ENCODE peak calls at places on chromosomes 1 and 21, in nine cellular contexts. J is SJSA1, W is endodermal cell, E is OCI-LY7, Q is ovary, L is tibial artery, C is small intestine, B is Karpas-422, P is suprapubic skin. Z is an unnamed sample. For H3K4me1, the result is how much of the 10 kb centered on the place peaks cover.

GRCh38 chr1:115288799-115289198 is 49.2 kb downstream of the NGF start:
- DNase-seq in J (no peak), W (no peak), E (no peak), Q (no peak), L (no peak), C (no peak), B (no peak), P (no peak), Z (no peak)

GRCh38 chr21:42784276-42784675 is 95.1 kb downstream of the WDR4 start:
- DNase-seq in J (no peak), W (no peak), E (no peak), Q (no peak), L (peak), C (no peak), B (no peak), P (no peak), Z (no peak)

GRCh38 chr1:107529511-107530149 is 388.8 kb downstream of the NTNG1 start:
- DNase-seq in J (no peak), W (peak), E (peak), Q (no peak), L (no peak), C (peak), B (peak), P (no peak), Z (peak)

GRCh38 chr1:157199421-157199755 is 61.2 kb upstream of the ETV3 start:
- DNase-seq in J (peak), W (peak), E (no peak), Q (no peak), L (no peak), C (no peak), B (no peak), P (no peak), Z (no peak)

GRCh38 chr1:6162773-6163172 is 17.3 kb downstream of the CHD5 start:
- DNase-seq in J (no peak), W (peak), E (no peak), Q (no peak), L (no peak), C (no peak), B (no peak), P (no peak), Z (no peak)

GRCh38 chr1:105072850-105073249 is 1323.2 kb downstream of the AMY1C start:
- DNase-seq in J (no peak), W (peak), E (no peak), Q (no peak), L (no peak), C (no peak), B (no peak), P (no peak), Z (no peak)

GRCh38 chr1:200253774-200254495 is 155.9 kb downstream of the ZNF281 start:
- DNase-seq in J (no peak), W (no peak), E (peak), Q (no peak), L (no peak), C (no peak), B (peak), P (no peak), Z (no peak)

GRCh38 chr1:10806966-10807365 is 10.5 kb upstream of the CASZ1 start:
- DNase-seq in J (no peak), W (no peak), E (no peak), Q (no peak), L (no peak), C (no peak), B (no peak), P (no peak), Z (no peak)

GRCh38 chr1:214957330-214958137 is 125.0 kb upstream of the KCNK2 start:
- DNase-seq in J (no peak), W (no peak), E (no peak), Q (no peak), L (no peak), C (no peak), B (no peak), P (no peak), Z (no peak)

GRCh38 chr1:9659328-9659727 is 7.8 kb downstream of the PIK3CD start:
- DNase-seq in J (no peak), W (no peak), E (no peak), Q (no peak), L (no peak), C (no peak), B (no peak), P (no peak), Z (no peak)

GRCh38 chr1:35319988-35320713 is 51.6 kb downstream of the ZMYM4 start:
- DNase-seq in J (no peak), W (no peak), E (no peak), Q (no peak), L (no peak), C (no peak), B (no peak), P (no peak), Z (no peak)

GRCh38 chr1:47507140-47507539 is 69.3 kb downstream of the FOXD2 start:
- DNase-seq in J (no peak), W (peak), E (no peak), Q (no peak), L (no peak), C (no peak), B (peak), P (no peak), Z (no peak)

GRCh38 chr21:27564684-27565280 is 597.9 kb upstream of the ADAMTS5 start:
- DNase-seq in J (peak), W (peak), E (peak), Q (peak), L (peak), C (peak), B (peak), P (no peak), Z (peak)

GRCh38 chr1:245197911-245198379 is 43.2 kb downstream of the KIF26B start:
- DNase-seq in J (no peak), W (no peak), E (no peak), Q (no peak), L (no peak), C (no peak), B (no peak), P (no peak), Z (no peak)

GRCh38 chr1:91651671-91652071 is 151.0 kb downstream of the CDC7 start:
- DNase-seq in J (no peak), W (peak), E (no peak), Q (peak), L (peak), C (no peak), B (no peak), P (no peak), Z (peak)

GRCh38 chr1:30313584-30313983 is 409.8 kb downstream of the MATN1 start:
- DNase-seq in J (peak), W (no peak), E (no peak), Q (no peak), L (no peak), C (no peak), B (no peak), P (peak), Z (peak)

GRCh38 chr1:172449585-172450523 is 6.0 kb upstream of the PIGC start:
- DNase-seq in J (peak), W (peak), E (peak), Q (peak), L (peak), C (peak), B (peak), P (no peak), Z (peak)

GRCh38 chr21:34519694-34520093 is 7.7 kb upstream of the KCNE1 start:
- DNase-seq in J (no peak), W (no peak), E (no peak), Q (no peak), L (no peak), C (no peak), B (no peak), P (no peak), Z (no peak)

GRCh38 chr21:34519013-34519412 is 7.0 kb upstream of the KCNE1 start:
- DNase-seq in J (no peak), W (no peak), E (no peak), Q (no peak), L (no peak), C (no peak), B (no peak), P (no peak), Z (no peak)

GRCh38 chr21:34522284-34522683 is 10.3 kb upstream of the KCNE1 start:
- DNase-seq in J (no peak), W (no peak), E (no peak), Q (no peak), L (no peak), C (peak), B (no peak), P (no peak), Z (no peak)

GRCh38 chr21:34521561-34521960 is 9.6 kb upstream of the KCNE1 start:
- DNase-seq in J (no peak), W (no peak), E (no peak), Q (no peak), L (no peak), C (peak), B (no peak), P (no peak), Z (no peak)

GRCh38 chr21:34520769-34521508 is 8.9 kb upstream of the KCNE1 start:
- DNase-seq in J (no peak), W (no peak), E (no peak), Q (no peak), L (no peak), C (no peak), B (no peak), P (no peak), Z (no peak)
- H3K4me1 ChIP-seq in J (under half), W (under half), E (under half), Q (under half), L (under half), C (under half), B (under half), P (under half), Z (under half)

DNA sequence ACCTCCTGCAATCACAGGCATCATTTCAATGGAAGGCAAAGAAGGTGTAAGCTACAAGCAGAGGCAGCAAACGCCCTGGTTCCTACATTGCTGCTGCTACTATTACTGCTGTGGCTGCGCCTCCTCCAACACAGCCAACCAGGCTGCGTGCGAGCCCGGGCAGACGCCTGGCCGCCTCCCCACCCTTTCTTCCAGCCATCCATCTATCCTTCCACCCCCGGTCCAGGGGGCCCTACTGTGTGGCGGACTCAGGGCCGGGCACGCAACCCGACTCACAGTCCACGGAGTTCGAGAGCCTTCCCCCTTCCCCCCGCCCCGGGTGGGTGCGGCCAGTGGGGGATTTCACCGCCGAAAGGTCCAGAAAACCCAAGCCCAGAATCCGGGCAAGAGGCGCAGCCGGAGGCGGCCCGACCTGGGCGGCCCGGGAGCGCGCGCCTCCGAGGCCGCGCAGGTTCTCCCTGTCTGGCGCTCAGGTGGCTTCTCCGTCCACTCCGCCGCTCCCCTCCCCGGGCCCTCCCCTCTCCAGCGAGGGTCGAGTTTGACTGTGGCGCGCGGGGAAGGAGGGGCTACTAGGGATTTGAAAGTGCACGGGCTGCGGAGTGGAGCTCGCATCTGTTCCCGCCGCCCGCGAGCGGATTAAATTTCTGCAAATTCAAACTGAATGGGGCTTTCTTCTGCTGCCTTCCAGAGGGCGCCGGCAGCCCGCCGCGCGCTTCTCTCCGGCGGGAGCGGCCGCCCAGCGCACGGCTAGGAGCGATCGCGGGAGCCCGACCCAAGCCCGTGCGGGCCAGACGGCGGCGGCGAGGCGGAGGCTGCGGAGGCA is at the start of gene HUNK:
- DNase-seq in J (peak), W (peak), E (peak), Q (peak), L (no peak), C (peak), B (no peak), P (no peak), Z (peak)
- H3K27ac ChIP-seq in J (peak), W (peak), E (no peak), Q (peak), L (no peak), C (peak), B (no peak), P (peak), Z (peak)

GRCh38 chr1:110878993-110879392 is 6.0 kb downstream of the CD53 start:
- DNase-seq in J (no peak), W (no peak), E (no peak), Q (no peak), L (no peak), C (no peak), B (no peak), P (no peak), Z (no peak)

GRCh38 chr1:110877776-110878175 is 4.8 kb downstream of the CD53 start:
- DNase-seq in J (no peak), W (no peak), E (no peak), Q (no peak), L (no peak), C (no peak), B (no peak), P (no peak), Z (no peak)

GRCh38 chr1:110875216-110875731 is 2.3 kb downstream of the CD53 start:
- DNase-seq in J (no peak), W (no peak), E (peak), Q (no peak), L (no peak), C (peak), B (peak), P (no peak), Z (no peak)

GRCh38 chr1:110877364-110877763 is 4.4 kb downstream of the CD53 start:
- DNase-seq in J (no peak), W (no peak), E (no peak), Q (no peak), L (no peak), C (no peak), B (no peak), P (no peak), Z (no peak)

GRCh38 chr1:110876748-110877341 is 3.9 kb downstream of the CD53 start:
- DNase-seq in J (no peak), W (no peak), E (no peak), Q (no peak), L (no peak), C (no peak), B (no peak), P (no peak), Z (no peak)
- H3K4me1 ChIP-seq in J (under half), W (under half), E (half or more), Q (under half), L (under half), C (under half), B (half or more), P (under half), Z (under half)

GRCh38 chr1:202685671-202686070 is 24.6 kb downstream of the SYT2 start:
- DNase-seq in J (no peak), W (no peak), E (no peak), Q (no peak), L (no peak), C (no peak), B (no peak), P (no peak), Z (no peak)

GRCh38 chr1:202684716-202685115 is 25.5 kb downstream of the SYT2 start:
- DNase-seq in J (no peak), W (no peak), E (no peak), Q (no peak), L (no peak), C (no peak), B (no peak), P (no peak), Z (no peak)

GRCh38 chr1:202680586-202681352 is 29.5 kb downstream of the SYT2 start:
- DNase-seq in J (no peak), W (peak), E (no peak), Q (no peak), L (no peak), C (no peak), B (no peak), P (no peak), Z (no peak)

GRCh38 chr1:202682477-202682876 is 27.8 kb downstream of the SYT2 start:
- DNase-seq in J (no peak), W (no peak), E (no peak), Q (no peak), L (no peak), C (no peak), B (no peak), P (no peak), Z (no peak)

GRCh38 chr1:202683029-202683428 is 27.2 kb downstream of the SYT2 start:
- DNase-seq in J (no peak), W (no peak), E (no peak), Q (no peak), L (no peak), C (no peak), B (no peak), P (no peak), Z (no peak)
- H3K27ac ChIP-seq in J (no peak), W (no peak), E (no peak), Q (no peak), L (no peak), C (no peak), B (no peak), P (no peak), Z (no peak)

DNA sequence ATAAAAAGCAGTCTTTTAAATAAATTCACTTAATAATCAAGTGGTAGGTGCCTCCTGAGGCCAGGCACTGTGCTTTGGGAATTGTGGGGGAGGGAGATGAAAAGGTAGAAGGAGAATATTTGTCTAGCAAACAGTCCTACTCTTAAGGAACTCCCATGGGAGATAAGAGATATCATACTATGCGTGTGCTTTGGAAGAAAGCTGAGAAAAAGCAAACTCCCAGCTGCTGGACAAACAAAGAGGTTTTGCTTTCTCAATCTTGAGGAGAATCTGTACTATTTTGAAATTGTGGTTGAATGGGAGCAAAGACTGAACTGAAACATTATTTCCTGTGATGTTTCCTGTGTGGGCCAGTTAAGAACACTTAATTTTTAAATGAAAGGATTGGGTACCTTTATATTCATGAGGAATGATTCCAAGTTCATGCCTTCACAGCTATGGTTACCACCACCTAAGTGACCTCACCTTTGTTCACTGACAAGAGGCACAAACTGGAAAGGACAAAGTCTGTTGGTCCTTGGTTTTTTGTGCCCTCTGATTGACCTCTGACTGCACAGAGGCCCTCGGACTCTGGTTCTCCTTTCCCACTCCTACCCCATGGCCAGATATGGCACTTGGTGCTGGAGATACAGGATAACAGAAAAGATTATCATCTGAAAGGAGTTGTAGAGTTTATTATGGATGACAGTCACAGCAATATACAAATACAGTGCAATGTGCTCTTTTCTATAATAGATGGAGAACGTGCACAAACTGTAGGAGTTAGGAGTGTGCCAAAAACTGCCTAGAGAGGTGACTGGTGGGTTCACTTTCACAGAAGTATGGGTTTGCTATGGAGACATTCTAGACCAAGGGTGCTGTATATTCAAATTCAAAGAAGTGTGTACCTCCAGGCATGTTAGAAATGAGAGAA is 1.6 kb downstream of the CD53 start:
- DNase-seq in J (no peak), W (no peak), E (peak), Q (no peak), L (no peak), C (peak), B (no peak), P (no peak), Z (no peak)
- H3K4me1 ChIP-seq in J (under half), W (under half), E (half or more), Q (under half), L (under half), C (under half), B (half or more), P (under half), Z (under half)

GRCh38 chr1:44674113-44675000 is at the start of the genes ARMH1 and TMEM53:
- DNase-seq in J (peak), W (peak), E (peak), Q (peak), L (peak), C (peak), B (peak), P (peak), Z (peak)
- H3K27ac ChIP-seq in J (peak), W (peak), E (peak), Q (peak), L (peak), C (peak), B (peak), P (peak), Z (peak)

GRCh38 chr21:29077651-29078090 is 4.2 kb upstream of the CCT8 start:
- DNase-seq in J (no peak), W (no peak), E (peak), Q (no peak), L (no peak), C (peak), B (peak), P (no peak), Z (peak)
- H3K4me1 ChIP-seq in J (under half), W (under half), E (under half), Q (under half), L (under half), C (under half), B (half or more), P (under half), Z (under half)